ENCODE peak calls at places on chromosomes 12 and 14, in ten cellular contexts. H is BJ; E is transverse colon; O is esophagus muscularis mucosa; A is tibial artery; K is right cardiac atrium; P is adipocyte; J is CD4-positive, alpha-beta T cell; G is fibroblast of lung; N is left ventricle myocardium inferior. D is an unnamed sample.

GRCh38 chr12:32273712-32274111 is 125.6 kb upstream of the FGD4 start:
- DNase-seq in H (no peak), E (peak; percentile 55), O (no peak), A (no peak), K (no peak), P (no peak), J (peak; percentile 16), G (no peak), N (peak; percentile 16), D (no peak)

GRCh38 chr12:105567061-105567460 is 236.6 kb downstream of the C12orf75 start:
- DNase-seq in H (no peak), E (no peak), O (no peak), A (no peak), K (no peak), P (no peak), J (no peak), G (no peak), N (no peak), D (peak; percentile 32)

GRCh38 chr14:61644834-61645233 is 50.5 kb upstream of the HIF1A start:
- DNase-seq in H (no peak), E (no peak), O (no peak), A (no peak), K (no peak), P (peak; percentile 51), J (no peak), G (peak; percentile 23), N (no peak), D (no peak)

GRCh38 chr12:29510591-29511174 is 13.2 kb upstream of the OVCH1 start:
- DNase-seq in H (no peak), E (no peak), O (no peak), A (no peak), K (no peak), P (no peak), J (no peak), G (no peak), N (no peak), D (no peak)

GRCh38 chr14:74518221-74518620 is 24.7 kb downstream of the ISCA2 start:
- DNase-seq in H (no peak), E (no peak), O (no peak), A (peak; percentile 29), K (no peak), P (no peak), J (no peak), G (no peak), N (no peak), D (no peak)

GRCh38 chr14:78752789-78753188 is 582.6 kb downstream of the NRXN3 start:
- DNase-seq in H (no peak), E (peak; percentile 14), O (no peak), A (no peak), K (no peak), P (no peak), J (no peak), G (no peak), N (no peak), D (peak; percentile 43)

GRCh38 chr14:86654558-86655184 is 1124.7 kb downstream of the FLRT2 start:
- DNase-seq in H (no peak), E (peak; percentile 35), O (no peak), A (no peak), K (peak; percentile 40), P (peak; percentile 38), J (peak; percentile 7), G (peak; percentile 47), N (peak; percentile 23), D (no peak)

GRCh38 chr14:80805136-80805535 is 136.4 kb downstream of the CEP128 start:
- DNase-seq in H (no peak), E (no peak), O (no peak), A (no peak), K (no peak), P (peak; percentile 12), J (no peak), G (peak; percentile 86), N (no peak), D (no peak)

GRCh38 chr14:77099425-77100167 is 1.5 kb downstream of the CIPC start:
- DNase-seq in H (peak; percentile 45), E (no peak), O (no peak), A (no peak), K (no peak), P (peak; percentile 81), J (no peak), G (peak; percentile 87), N (no peak), D (no peak)

GRCh38 chr14:100787659-100788058 is 38.3 kb upstream of the MEG3 start:
- DNase-seq in H (no peak), E (no peak), O (no peak), A (no peak), K (no peak), P (no peak), J (no peak), G (no peak), N (no peak), D (no peak)

GRCh38 chr14:70827366-70828151 is 18.2 kb upstream of the MAP3K9 start:
- DNase-seq in H (no peak), E (peak; percentile 15), O (no peak), A (no peak), K (no peak), P (peak; percentile 33), J (no peak), G (no peak), N (no peak), D (no peak)

GRCh38 chr12:68240975-68241374 is 12.4 kb downstream of the IL22 start:
- DNase-seq in H (no peak), E (peak; percentile 29), O (no peak), A (no peak), K (no peak), P (peak; percentile 61), J (peak; percentile 28), G (peak; percentile 51), N (no peak), D (no peak)

GRCh38 chr14:62081956-62082355 is 319.7 kb downstream of the SNAPC1 start:
- DNase-seq in H (no peak), E (no peak), O (no peak), A (no peak), K (no peak), P (no peak), J (peak; percentile 1), G (no peak), N (no peak), D (no peak)

GRCh38 chr12:104354868-104355570 is 51.5 kb downstream of the EID3 start:
- DNase-seq in H (no peak), E (no peak), O (no peak), A (no peak), K (no peak), P (no peak), J (no peak), G (no peak), N (no peak), D (no peak)

GRCh38 chr12:124720019-124720686 is 143.5 kb downstream of the SCARB1 start:
- DNase-seq in H (no peak), E (no peak), O (no peak), A (no peak), K (no peak), P (peak; percentile 39), J (no peak), G (peak; percentile 43), N (no peak), D (peak; percentile 86)

DNA sequence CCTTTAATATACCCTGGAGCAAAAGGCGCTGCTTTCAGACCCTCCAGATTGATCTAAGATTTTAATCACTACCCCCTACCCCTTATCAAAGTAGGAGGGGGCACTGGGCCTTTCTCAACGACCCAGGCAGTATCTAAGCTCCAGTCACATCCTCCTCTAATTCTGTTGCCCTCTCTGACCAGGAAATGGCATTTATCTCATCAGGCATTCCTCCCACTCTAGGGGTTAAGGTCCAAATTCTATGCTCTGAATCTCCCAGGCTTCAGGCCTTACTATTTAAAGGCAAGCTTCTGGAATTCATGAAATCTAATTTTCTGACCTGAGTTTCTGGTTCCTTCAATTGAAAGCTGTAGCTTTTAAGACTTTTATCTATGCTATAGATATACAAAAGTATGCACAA is 622.9 kb downstream of the RPS29 start:
- DNase-seq in H (no peak), E (no peak), O (no peak), A (no peak), K (no peak), P (no peak), J (no peak), G (no peak), N (no peak), D (no peak)
- H3K27me3 ChIP-seq in H (no peaks in the 10 kb centered on the region), E (no peaks in the 10 kb centered on the region), O (no peaks in the 10 kb centered on the region), A (no peaks in the 10 kb centered on the region), K (no peaks in the 10 kb centered on the region), P (no peaks in the 10 kb centered on the region), J (no peaks in the 10 kb centered on the region), G (no peaks in the 10 kb centered on the region), N (no peaks in the 10 kb centered on the region), D (no peaks in the 10 kb centered on the region)

GRCh38 chr12:34343345-34343744 is 321.0 kb downstream of the ALG10 start:
- DNase-seq in H (no peak), E (no peak), O (no peak), A (no peak), K (no peak), P (no peak), J (no peak), G (no peak), N (no peak), D (no peak)
- H3K27me3 ChIP-seq in H (no peaks in the 10 kb centered on the region), E (no peaks in the 10 kb centered on the region), O (no peaks in the 10 kb centered on the region), A (peaks cover 21% of the 10 kb centered on the region), K (no peaks in the 10 kb centered on the region), P (no peaks in the 10 kb centered on the region), J (no peaks in the 10 kb centered on the region), G (no peaks in the 10 kb centered on the region), N (peaks cover 100% of the 10 kb centered on the region), D (no peaks in the 10 kb centered on the region)

DNA sequence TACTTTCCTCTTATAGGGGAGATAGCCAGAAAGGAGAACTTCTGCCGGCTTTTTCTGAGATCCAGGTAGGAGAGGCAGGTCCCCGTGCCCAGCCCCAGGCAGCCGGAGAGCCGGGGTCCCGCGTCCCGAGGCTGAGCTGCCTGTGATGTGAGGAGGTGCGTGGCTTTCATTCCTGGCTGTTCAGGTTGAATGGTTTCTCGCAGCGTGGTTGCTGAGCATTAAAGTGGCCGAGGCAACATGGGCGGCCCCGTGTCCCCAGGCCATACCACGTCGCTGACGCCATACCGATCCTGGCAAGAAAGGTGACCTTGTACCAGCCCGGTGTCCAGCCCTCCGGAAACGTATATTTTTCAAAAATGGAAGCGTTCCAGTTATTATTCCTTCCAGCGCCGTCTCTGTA is 116.7 kb upstream of the MYL2 start:
- DNase-seq in H (no peak), E (no peak), O (no peak), A (no peak), K (no peak), P (no peak), J (no peak), G (no peak), N (no peak), D (no peak)
- H3K27me3 ChIP-seq in H (peaks cover 32% of the 10 kb centered on the region), E (peaks cover 75% of the 10 kb centered on the region), O (no peaks in the 10 kb centered on the region), A (peaks cover 77% of the 10 kb centered on the region), K (peaks cover 4% of the 10 kb centered on the region), P (peaks cover 43% of the 10 kb centered on the region), J (peaks cover 49% of the 10 kb centered on the region), G (peaks cover 23% of the 10 kb centered on the region), N (peaks cover 90% of the 10 kb centered on the region), D (peaks cover 54% of the 10 kb centered on the region)

DNA sequence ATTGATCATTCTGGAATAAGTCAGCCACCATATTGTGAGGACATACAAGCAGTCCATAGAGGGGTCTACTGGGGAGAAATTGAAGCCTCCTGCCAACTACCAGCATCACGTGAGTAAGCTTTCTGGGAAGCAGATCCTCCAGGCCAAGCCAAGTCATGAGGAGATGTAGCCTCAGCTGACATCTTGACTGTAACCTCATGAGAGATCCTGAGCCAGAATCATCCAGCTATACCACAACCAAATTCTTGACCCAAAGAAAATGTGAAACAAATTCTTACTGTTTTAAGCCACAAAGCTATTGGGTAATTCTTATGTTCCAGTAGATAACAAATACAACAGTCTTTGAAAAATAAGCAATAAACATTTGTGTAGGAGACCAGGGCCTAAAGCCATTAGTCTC is 479.4 kb upstream of the DCN start:
- DNase-seq in H (no peak), E (no peak), O (no peak), A (no peak), K (no peak), P (peak; percentile 32), J (no peak), G (peak; percentile 32), N (no peak), D (no peak)
- H3K27me3 ChIP-seq in H (no peaks in the 10 kb centered on the region), E (no peaks in the 10 kb centered on the region), O (no peaks in the 10 kb centered on the region), A (no peaks in the 10 kb centered on the region), K (no peaks in the 10 kb centered on the region), P (no peaks in the 10 kb centered on the region), J (no peaks in the 10 kb centered on the region), G (no peaks in the 10 kb centered on the region), N (no peaks in the 10 kb centered on the region), D (no peaks in the 10 kb centered on the region)

D was measured in kidney epithelial cell.